ENCODE peak calls at places on chromosomes 4 and X, in ten cellular contexts. R, G, Q, S, Z, N, L, A, K and I are unnamed samples.

GRCh38 chrX:12447448-12448154 is 309.3 kb downstream of the FRMPD4 start:
- DNase-seq in Z (peak), R (no peak), L (peak), A (no peak), S (no peak), N (no peak), G (no peak), Q (no peak), K (peak), I (no peak)

GRCh38 chr4:21949073-21949457 is 493 bp upstream of the KCNIP4 start:
- DNase-seq in N (peak), A (no peak), L (no peak), K (no peak), G (no peak), Q (no peak), R (no peak), Z (no peak), S (no peak), I (no peak)

GRCh38 chr4:1490011-1490905 is 84.0 kb upstream of the NKX1-1 start:
- DNase-seq in L (no peak), K (no peak), R (no peak), G (no peak), Q (no peak), N (peak), S (no peak), Z (no peak), A (peak), I (no peak)

GRCh38 chrX:15834051-15834450 is 20.6 kb downstream of the AP1S2 start:
- DNase-seq in S (no peak), L (no peak), G (no peak), N (no peak), K (no peak), Q (no peak), A (no peak), Z (no peak), R (no peak), I (no peak)

GRCh38 chr4:102623622-102624021 is 122.5 kb downstream of the NFKB1 start:
- DNase-seq in R (no peak), A (peak), Q (no peak), L (peak), G (no peak), K (peak), S (no peak), N (no peak), Z (no peak), I (no peak)

GRCh38 chrX:141320801-141321200 is 78.5 kb upstream of the SPANXC start:
- DNase-seq in N (no peak), S (no peak), G (no peak), K (no peak), Z (no peak), R (no peak), A (no peak), L (no peak), Q (no peak), I (no peak)

GRCh38 chrX:18099745-18100144 is 120.9 kb downstream of the BEND2 start:
- DNase-seq in N (no peak), S (no peak), R (no peak), A (no peak), Q (no peak), K (no peak), Z (no peak), L (no peak), G (no peak), I (no peak)

GRCh38 chr4:77194366-77194765 is 37.4 kb downstream of the CCNG2 start:
- DNase-seq in K (no peak), L (no peak), A (no peak), Z (no peak), S (no peak), G (no peak), Q (no peak), R (no peak), N (no peak), I (no peak)